ENCODE peak calls at places on chromosome 17, in seven cellular contexts. M is kidney epithelial cell, P is GM23338, H is endothelial cell, W is fibroblast of pulmonary artery, U is T-cell, A is A549. B is an unnamed sample.

GRCh38 chr17:2815781-2816185 is 19.5 kb downstream of the RAP1GAP2 start:
- DNase-seq in U (no peak), W (no peak), A (no peak), M (no peak), H (no peak), P (peak), B (no peak)

GRCh38 chr17:8649157-8650118 is 18.9 kb upstream of the MYH10 start:
- DNase-seq in M (no peak), P (no peak), U (no peak), H (no peak), W (peak), A (no peak), B (no peak)

GRCh38 chr17:18070861-18071340 is 16.8 kb upstream of the DRG2 start:
- DNase-seq in A (no peak), M (peak), U (no peak), H (no peak), W (peak), P (peak), B (no peak)

GRCh38 chr17:57916925-57917858 is 38.0 kb downstream of the CUEDC1 start:
- DNase-seq in A (no peak), P (no peak), W (no peak), H (no peak), U (peak), M (no peak), B (peak)

GRCh38 chr17:17774009-17774881 is 62.5 kb downstream of the SREBF1 start:
- DNase-seq in U (no peak), P (peak), H (no peak), W (peak), A (peak), M (no peak), B (no peak)

GRCh38 chr17:19238167-19238505 is 970 bp downstream of the EPN2 start:
- DNase-seq in W (no peak), H (peak), U (no peak), M (no peak), A (peak), P (peak), B (peak)

GRCh38 chr17:50787106-50787505 is 19.8 kb upstream of the ANKRD40CL start:
- DNase-seq in M (no peak), U (no peak), A (no peak), H (no peak), P (no peak), W (no peak), B (no peak)

GRCh38 chr17:28407130-28407973 is 1.3 kb upstream of the SLC46A1 start:
- DNase-seq in W (no peak), H (no peak), U (no peak), P (peak), A (no peak), M (no peak), B (no peak)

GRCh38 chr17:48194097-48194550 is 86.6 kb downstream of the SNX11 start:
- DNase-seq in M (peak), P (no peak), H (no peak), W (peak), U (no peak), A (no peak), B (no peak)

GRCh38 chr17:28370035-28370743 is at the start of gene VTN:
- DNase-seq in P (peak), H (no peak), U (no peak), A (peak), W (peak), M (no peak), B (no peak)

GRCh38 chr17:29168079-29168758 is 12.0 kb downstream of the MYO18A start:
- DNase-seq in M (no peak), P (no peak), U (no peak), H (no peak), A (no peak), W (no peak), B (no peak)

GRCh38 chr17:44745301-44745700 is 13.5 kb upstream of the ADAM11 start:
- DNase-seq in H (no peak), W (no peak), A (no peak), P (no peak), U (no peak), M (no peak), B (no peak)

GRCh38 chr17:68821860-68822693 is 133.1 kb downstream of the ABCA8 start:
- DNase-seq in P (no peak), H (no peak), M (peak), U (no peak), W (peak), A (peak), B (no peak)

GRCh38 chr17:49522329-49522890 is 27.3 kb downstream of the NGFR start:
- DNase-seq in A (no peak), P (no peak), M (no peak), H (no peak), W (no peak), U (no peak), B (no peak)

GRCh38 chr17:10025976-10026785 is 121.1 kb upstream of the RCVRN start:
- DNase-seq in H (no peak), W (no peak), U (no peak), M (no peak), A (no peak), P (no peak), B (no peak)

GRCh38 chr17:80822700-80823410 is 168.8 kb upstream of the CHMP6 start:
- DNase-seq in A (no peak), H (no peak), U (no peak), W (no peak), P (no peak), M (no peak), B (peak)

GRCh38 chr17:17087424-17088103 is 45.3 kb downstream of the MPRIP start:
- DNase-seq in W (no peak), H (no peak), M (no peak), A (no peak), U (no peak), P (no peak), B (no peak)

GRCh38 chr17:57902800-57903759 is 52.1 kb downstream of the CUEDC1 start:
- DNase-seq in W (peak), H (no peak), P (no peak), A (peak), U (no peak), M (peak), B (peak)

GRCh38 chr17:41530062-41531048 is 2.2 kb upstream of the KRT19 start:
- DNase-seq in A (peak), M (peak), W (peak), H (no peak), U (no peak), P (no peak), B (no peak)

GRCh38 chr17:1485748-1486376 is 6.6 kb downstream of the MYO1C start:
- DNase-seq in H (peak), M (no peak), W (peak), P (peak), A (peak), U (peak), B (peak)